ENCODE peak calls at places on chromosome 11, in nine cellular contexts. R is activated CD4-positive, alpha-beta T cell treated with anti-CD3 and anti-CD28 coated beads, Interleukin-2, amount 50 U/mL, for 24 hours; G is psoas muscle; N is astrocyte of the cerebellum; H is KG1; K is neural crest cell; T is NCI-H1694 treated with DMSO at 0.1 percent for 48 hours; E is activated CD4-positive, CD25-positive, alpha-beta regulatory T cell treated with anti-CD3 and anti-CD28 coated beads, Interleukin-2, amount 50 U/mL, for 72 hours; Z is nephron progenitor cell. X is an unnamed sample.

GRCh38 chr11:64870176-64870892 is 8.1 kb downstream of the EHD1 start:
- DNase-seq in R (no peak), G (peak), N (no peak), H (no peak), K (no peak), T (no peak), E (no peak), Z (no peak), X (no peak)

GRCh38 chr11:92211576-92212167 is 12.9 kb upstream of the FAT3 start:
- DNase-seq in R (no peak), G (no peak), N (no peak), H (no peak), K (peak), T (peak), E (no peak), Z (peak), X (no peak)

GRCh38 chr11:44034639-44035038 is 13.1 kb upstream of the ACCSL start:
- DNase-seq in R (no peak), G (no peak), N (no peak), H (no peak), K (no peak), T (no peak), E (no peak), Z (no peak), X (no peak)

GRCh38 chr11:44372989-44373388 is 63.0 kb upstream of the ALX4 start:
- DNase-seq in R (no peak), G (no peak), N (no peak), H (no peak), K (no peak), T (no peak), E (no peak), Z (no peak), X (no peak)

GRCh38 chr11:46260161-46260560 is 17.3 kb upstream of the CREB3L1 start:
- DNase-seq in R (no peak), G (no peak), N (no peak), H (no peak), K (no peak), T (no peak), E (no peak), Z (no peak), X (no peak)

GRCh38 chr11:15754221-15754620 is 602.1 kb downstream of the SOX6 start:
- DNase-seq in R (no peak), G (no peak), N (no peak), H (no peak), K (no peak), T (no peak), E (no peak), Z (no peak), X (no peak)

GRCh38 chr11:134412508-134413333 is 679 bp upstream of the B3GAT1 start:
- DNase-seq in R (no peak), G (no peak), N (no peak), H (no peak), K (peak), T (no peak), E (no peak), Z (peak), X (no peak)

GRCh38 chr11:128572965-128573364 is 14.4 kb downstream of the ETS1 start:
- DNase-seq in R (no peak), G (no peak), N (no peak), H (no peak), K (no peak), T (no peak), E (no peak), Z (no peak), X (no peak)

GRCh38 chr11:44509291-44509690 is 56.2 kb upstream of the CD82 start:
- DNase-seq in R (no peak), G (no peak), N (no peak), H (no peak), K (no peak), T (no peak), E (no peak), Z (no peak), X (no peak)

GRCh38 chr11:63914896-63915681 is 1.9 kb downstream of the RCOR2 start:
- DNase-seq in R (no peak), G (no peak), N (no peak), H (no peak), K (no peak), T (no peak), E (no peak), Z (peak), X (no peak)

GRCh38 chr11:33779849-33780528 is 5.7 kb upstream of the FBXO3 start:
- DNase-seq in R (no peak), G (no peak), N (peak), H (no peak), K (no peak), T (no peak), E (no peak), Z (no peak), X (peak)